ENCODE peak calls at places on chromosomes 13 and 19, in ten cellular contexts. M is tibial nerve, K is right lobe of liver, A is Peyer's patch, U is heart left ventricle, S is IMR-90, C is GM12878, R is uterus, G is suprapubic skin, I is body of pancreas. P is an unnamed sample. For H3K9me3 and H3K27me3, the result is how much of the 10 kb centered on the place peaks cover.

GRCh38 chr19:53545271-53546065 is 7.5 kb downstream of the ZNF331 start:
- DNase-seq in M (no peak), K (no peak), A (no peak), U (no peak), S (peak), C (no peak), R (no peak), G (no peak), I (no peak), P (no peak)

GRCh38 chr13:114105351-114106225 is 26.8 kb downstream of the RASA3 start:
- DNase-seq in M (peak), K (no peak), A (peak), U (no peak), S (no peak), C (no peak), R (peak), G (no peak), I (no peak), P (peak)

GRCh38 chr19:1655131-1655981 is 2.9 kb upstream of the TCF3 start:
- DNase-seq in M (no peak), K (peak), A (no peak), U (no peak), S (no peak), C (no peak), R (no peak), G (no peak), I (no peak), P (peak)

GRCh38 chr19:708154-709141 is at the start of gene PALM:
- DNase-seq in M (no peak), K (no peak), A (no peak), U (peak), S (no peak), C (no peak), R (peak), G (no peak), I (no peak), P (no peak)

GRCh38 chr13:40490086-40490723 is 176.2 kb downstream of the FOXO1 start:
- DNase-seq in M (no peak), K (no peak), A (peak), U (no peak), S (no peak), C (no peak), R (no peak), G (no peak), I (peak), P (no peak)

GRCh38 chr13:24612726-24613125 is 67.5 kb upstream of the ATP12A start:
- DNase-seq in M (no peak), K (no peak), A (no peak), U (no peak), S (no peak), C (no peak), R (no peak), G (no peak), I (no peak), P (no peak)

GRCh38 chr13:36344886-36345437 is 1.2 kb downstream of the SPART start:
- DNase-seq in M (no peak), K (no peak), A (no peak), U (no peak), S (no peak), C (no peak), R (no peak), G (no peak), I (no peak), P (no peak)

GRCh38 chr13:39773833-39774232 is 118.4 kb downstream of the COG6 start:
- DNase-seq in M (no peak), K (no peak), A (no peak), U (no peak), S (peak), C (no peak), R (no peak), G (no peak), I (no peak), P (no peak)

GRCh38 chr13:109976206-109976997 is 190.0 kb upstream of the IRS2 start:
- DNase-seq in M (no peak), K (no peak), A (no peak), U (no peak), S (no peak), C (no peak), R (no peak), G (no peak), I (no peak), P (no peak)

GRCh38 chr13:104473936-104474335 is 1407.7 kb upstream of the SLC10A2 start:
- DNase-seq in M (no peak), K (no peak), A (no peak), U (no peak), S (no peak), C (no peak), R (no peak), G (no peak), I (no peak), P (no peak)

GRCh38 chr13:109734002-109734785 is 52.2 kb downstream of the IRS2 start:
- DNase-seq in M (no peak), K (no peak), A (no peak), U (no peak), S (no peak), C (no peak), R (no peak), G (no peak), I (no peak), P (no peak)

GRCh38 chr13:67120872-67121531 is 109.1 kb downstream of the PCDH9 start:
- DNase-seq in M (no peak), K (no peak), A (no peak), U (no peak), S (peak), C (no peak), R (no peak), G (no peak), I (no peak), P (no peak)

GRCh38 chr13:32212420-32212819 is 102.7 kb downstream of the ZAR1L start:
- DNase-seq in M (no peak), K (no peak), A (no peak), U (no peak), S (peak), C (no peak), R (no peak), G (no peak), I (no peak), P (no peak)

GRCh38 chr13:96817336-96817941 is 176.8 kb downstream of the OXGR1 start:
- DNase-seq in M (no peak), K (no peak), A (no peak), U (no peak), S (peak), C (no peak), R (no peak), G (no peak), I (no peak), P (no peak)

GRCh38 chr19:31598730-31599238 is 249.5 kb upstream of the TSHZ3 start:
- DNase-seq in M (no peak), K (no peak), A (no peak), U (no peak), S (no peak), C (no peak), R (no peak), G (no peak), I (no peak), P (no peak)

GRCh38 chr13:40187836-40188591 is 478.4 kb downstream of the FOXO1 start:
- DNase-seq in M (no peak), K (no peak), A (peak), U (no peak), S (no peak), C (no peak), R (peak), G (no peak), I (no peak), P (peak)

GRCh38 chr13:80312967-80313366 is 28.0 kb downstream of the SPRY2 start:
- DNase-seq in M (no peak), K (no peak), A (no peak), U (no peak), S (peak), C (no peak), R (no peak), G (no peak), I (no peak), P (no peak)

GRCh38 chr13:75219479-75220237 is 262.3 kb downstream of the TBC1D4 start:
- DNase-seq in M (peak), K (peak), A (peak), U (peak), S (peak), C (peak), R (peak), G (peak), I (peak), P (peak)

GRCh38 chr19:49564616-49565045 is 15.7 kb downstream of the NOSIP start:
- DNase-seq in M (no peak), K (no peak), A (no peak), U (no peak), S (no peak), C (no peak), R (no peak), G (no peak), I (no peak), P (no peak)

GRCh38 chr13:69243366-69243765 is 864.3 kb upstream of the ATXN8OS start:
- DNase-seq in M (no peak), K (no peak), A (no peak), U (no peak), S (no peak), C (no peak), R (no peak), G (no peak), I (no peak), P (no peak)

GRCh38 chr19:49434907-49435577 is 6.3 kb downstream of the SLC17A7 start:
- DNase-seq in M (no peak), K (no peak), A (no peak), U (no peak), S (no peak), C (no peak), R (no peak), G (peak), I (no peak), P (no peak)

GRCh38 chr13:35478384-35479222 is 2.1 kb upstream of the MAB21L1 start:
- DNase-seq in M (no peak), K (peak), A (no peak), U (no peak), S (no peak), C (no peak), R (no peak), G (no peak), I (no peak), P (peak)

GRCh38 chr13:110257408-110257807 is 49.5 kb downstream of the COL4A1 start:
- DNase-seq in M (no peak), K (no peak), A (no peak), U (no peak), S (no peak), C (no peak), R (no peak), G (no peak), I (no peak), P (no peak)

GRCh38 chr13:109271991-109272454 is 514.4 kb downstream of the IRS2 start:
- DNase-seq in M (no peak), K (no peak), A (no peak), U (no peak), S (no peak), C (no peak), R (no peak), G (no peak), I (no peak), P (no peak)

GRCh38 chr13:113650275-113650674 is 7.7 kb downstream of the ATP4B start:
- DNase-seq in M (peak), K (no peak), A (peak), U (peak), S (no peak), C (no peak), R (no peak), G (peak), I (no peak), P (peak)

GRCh38 chr19:48752511-48753365 is at the start of gene FUT1:
- DNase-seq in M (no peak), K (peak), A (peak), U (peak), S (no peak), C (no peak), R (no peak), G (no peak), I (peak), P (peak)

GRCh38 chr13:98798849-98799645 is 46.6 kb upstream of the SLC15A1 start:
- DNase-seq in M (no peak), K (no peak), A (no peak), U (no peak), S (peak), C (no peak), R (no peak), G (no peak), I (no peak), P (no peak)

GRCh38 chr13:45082964-45083363 is 37.3 kb upstream of the GTF2F2 start:
- DNase-seq in M (no peak), K (no peak), A (no peak), U (no peak), S (peak), C (no peak), R (no peak), G (no peak), I (no peak), P (no peak)

GRCh38 chr19:16261584-16262370 is 62.8 kb upstream of the KLF2 start:
- DNase-seq in M (no peak), K (no peak), A (no peak), U (no peak), S (no peak), C (no peak), R (no peak), G (no peak), I (no peak), P (no peak)

GRCh38 chr19:48183356-48183755 is 12.9 kb downstream of the ZSWIM9 start:
- DNase-seq in M (no peak), K (no peak), A (no peak), U (no peak), S (no peak), C (no peak), R (no peak), G (no peak), I (no peak), P (peak)

GRCh38 chr19:39412100-39412866 is at the start of gene PLEKHG2:
- DNase-seq in M (peak), K (peak), A (peak), U (peak), S (peak), C (peak), R (peak), G (peak), I (peak), P (peak)

GRCh38 chr19:7605490-7606222 is 10.0 kb downstream of the CAMSAP3 start:
- DNase-seq in M (no peak), K (no peak), A (no peak), U (no peak), S (no peak), C (peak), R (no peak), G (no peak), I (peak), P (no peak)

GRCh38 chr13:113452942-113453901 is at the start of gene ADPRHL1:
- DNase-seq in M (no peak), K (no peak), A (no peak), U (peak), S (no peak), C (no peak), R (no peak), G (no peak), I (no peak), P (no peak)

GRCh38 chr13:32150239-32150638 is 118.7 kb downstream of the FRY start:
- DNase-seq in M (no peak), K (no peak), A (no peak), U (peak), S (peak), C (no peak), R (peak), G (no peak), I (no peak), P (no peak)

GRCh38 chr19:3821857-3822364 is 35.7 kb upstream of the MATK start:
- DNase-seq in M (peak), K (peak), A (peak), U (peak), S (peak), C (no peak), R (peak), G (no peak), I (peak), P (peak)

GRCh38 chr19:1944088-1944915 is 3.3 kb downstream of the CSNK1G2 start:
- DNase-seq in M (no peak), K (no peak), A (no peak), U (no peak), S (no peak), C (no peak), R (no peak), G (no peak), I (peak), P (no peak)

GRCh38 chr19:46704379-46705076 is 12.4 kb downstream of the PRKD2 start:
- DNase-seq in M (peak), K (peak), A (peak), U (peak), S (no peak), C (no peak), R (peak), G (no peak), I (peak), P (peak)

GRCh38 chr19:10565028-10565566 is 713 bp downstream of the KRI1 start:
- DNase-seq in M (no peak), K (peak), A (peak), U (no peak), S (peak), C (no peak), R (peak), G (no peak), I (peak), P (no peak)

GRCh38 chr19:44163789-44164188 is 1.1 kb upstream of the ZNF226 start:
- DNase-seq in M (no peak), K (no peak), A (no peak), U (no peak), S (no peak), C (no peak), R (no peak), G (no peak), I (no peak), P (no peak)
- H3K9me3 ChIP-seq in M (under half), K (under half), A (under half), U (under half), S (under half), C (under half), R (under half), G (under half), I (under half), P (half or more)

DNA sequence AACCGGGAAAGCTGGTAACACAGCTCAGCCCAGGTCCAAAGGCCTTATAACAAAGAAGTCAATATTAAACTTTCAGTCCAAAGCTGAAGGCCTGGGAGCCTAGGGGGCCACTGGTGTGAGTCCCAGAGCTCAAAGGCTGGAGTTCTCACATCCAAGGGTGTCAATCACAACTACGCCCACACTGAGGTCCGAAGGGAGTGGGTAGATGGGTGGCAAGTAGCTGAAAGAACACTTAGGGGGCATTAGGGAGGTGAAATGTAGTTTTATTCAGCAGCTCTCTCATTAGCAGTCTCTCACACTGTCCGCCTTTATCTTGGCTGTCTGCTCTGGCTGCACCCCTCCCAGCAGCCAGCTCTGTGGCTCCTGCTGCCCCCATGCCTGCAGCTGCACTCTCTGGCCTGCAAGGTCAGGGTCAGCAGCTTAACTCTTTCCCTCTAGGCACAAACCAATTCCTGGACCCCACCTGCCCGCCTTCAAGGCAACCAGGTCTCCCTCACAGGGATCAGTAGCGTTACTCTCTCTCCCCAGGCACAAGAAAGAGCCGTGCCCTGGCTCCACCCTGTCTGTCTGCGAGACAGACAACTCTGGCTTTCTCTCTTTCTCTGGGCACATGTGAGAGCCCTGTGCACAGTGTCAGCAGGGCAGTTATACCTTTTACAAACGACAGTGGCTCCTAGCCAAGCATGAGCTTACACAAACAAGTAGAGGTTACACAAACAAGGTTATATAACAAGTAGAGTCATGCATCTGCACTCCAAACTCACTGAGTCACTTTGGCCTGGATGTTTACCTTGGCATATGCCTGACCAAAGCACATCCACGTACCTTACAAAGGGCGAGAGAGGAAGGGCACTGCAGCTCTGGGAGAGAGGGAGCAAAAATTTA is 249.4 kb upstream of the PCDH20 start:
- DNase-seq in M (no peak), K (peak), A (no peak), U (no peak), S (no peak), C (no peak), R (no peak), G (no peak), I (no peak), P (peak)
- TF ChIP-seq POLR2A in M (no peak), K (no peak), A (no peak), U (no peak), S (no peak), C (no peak), R (no peak), G (no peak), I (no peak), P (no peak)

GRCh38 chr13:28717170-28717569 is 1.6 kb downstream of the SLC46A3 start:
- DNase-seq in M (no peak), K (no peak), A (no peak), U (no peak), S (no peak), C (no peak), R (no peak), G (no peak), I (no peak), P (no peak)
- H3K27me3 ChIP-seq in M (under half), K (under half), A (under half), U (under half), S (under half), C (under half), R (under half), G (under half), I (under half), P (under half)

GRCh38 chr19:41587101-41587837 is 11.3 kb downstream of the CEACAM21 start:
- DNase-seq in M (no peak), K (no peak), A (no peak), U (no peak), S (no peak), C (no peak), R (no peak), G (no peak), I (no peak), P (peak)

GRCh38 chr19:41587838-41588210 is 11.9 kb downstream of the CEACAM21 start:
- DNase-seq in M (no peak), K (no peak), A (no peak), U (no peak), S (no peak), C (no peak), R (no peak), G (no peak), I (no peak), P (peak)

GRCh38 chr19:41584931-41585330 is 9.0 kb downstream of the CEACAM21 start:
- DNase-seq in M (no peak), K (no peak), A (no peak), U (no peak), S (no peak), C (no peak), R (no peak), G (no peak), I (no peak), P (no peak)

GRCh38 chr19:41586064-41586463 is 10.1 kb downstream of the CEACAM21 start:
- DNase-seq in M (no peak), K (no peak), A (no peak), U (no peak), S (no peak), C (no peak), R (no peak), G (no peak), I (no peak), P (no peak)

GRCh38 chr19:41584260-41584810 is 8.4 kb downstream of the CEACAM21 start:
- DNase-seq in M (no peak), K (no peak), A (no peak), U (no peak), S (no peak), C (no peak), R (no peak), G (no peak), I (no peak), P (no peak)
- H3K9me3 ChIP-seq in M (under half), K (under half), A (under half), U (under half), S (under half), C (under half), R (under half), G (under half), I (under half), P (under half)

GRCh38 chr13:42046448-42046847 is 2.0 kb upstream of the DGKH start:
- DNase-seq in M (no peak), K (no peak), A (no peak), U (no peak), S (no peak), C (no peak), R (no peak), G (no peak), I (no peak), P (no peak)

GRCh38 chr13:42048625-42049453 is at the start of gene DGKH:
- DNase-seq in M (peak), K (peak), A (peak), U (peak), S (peak), C (no peak), R (peak), G (peak), I (peak), P (peak)

GRCh38 chr13:42047561-42048322 is 706 bp upstream of the DGKH start:
- DNase-seq in M (no peak), K (peak), A (peak), U (peak), S (peak), C (peak), R (peak), G (no peak), I (peak), P (peak)

GRCh38 chr13:42048323-42048624 is 174 bp upstream of the DGKH start:
- DNase-seq in M (no peak), K (no peak), A (no peak), U (peak), S (no peak), C (no peak), R (no peak), G (no peak), I (no peak), P (no peak)

GRCh38 chr13:42049454-42049780 is 969 bp downstream of the DGKH start:
- DNase-seq in M (no peak), K (no peak), A (no peak), U (no peak), S (no peak), C (peak), R (no peak), G (no peak), I (no peak), P (no peak)
- TF ChIP-seq POLR2A in M (no peak), K (no peak), A (no peak), U (no peak), S (no peak), C (peak), R (no peak), G (no peak), I (no peak), P (no peak)